ENCODE peak calls at places on chromosome 7, in five cellular contexts. I, T, O, Y and B are unnamed samples.

GRCh38 chr7:87111877-87112276 is 40.4 kb upstream of the DMTF1 start:
- DNase-seq in I (no peak), T (no peak), O (no peak), Y (no peak), B (no peak)

GRCh38 chr7:99473315-99473596 is 566 bp downstream of the ZNF789 start:
- DNase-seq in I (peak; percentile 81), T (no peak), O (peak; percentile 37), Y (no peak), B (no peak)

GRCh38 chr7:54985405-54986360 is 33.1 kb upstream of the EGFR start:
- DNase-seq in I (peak; percentile 39), T (no peak), O (no peak), Y (no peak), B (no peak)

GRCh38 chr7:112540839-112541577 is 60.2 kb downstream of the LSMEM1 start:
- DNase-seq in I (no peak), T (no peak), O (no peak), Y (no peak), B (no peak)

GRCh38 chr7:54477083-54477482 is 65.1 kb upstream of the VSTM2A start:
- DNase-seq in I (no peak), T (no peak), O (peak; percentile 13), Y (no peak), B (no peak)

GRCh38 chr7:55251911-55252310 is 113.2 kb upstream of the LANCL2 start:
- DNase-seq in I (no peak), T (no peak), O (no peak), Y (no peak), B (no peak)

GRCh38 chr7:40824461-40824860 is 689.7 kb downstream of the SUGCT start:
- DNase-seq in I (no peak), T (no peak), O (no peak), Y (no peak), B (no peak)

GRCh38 chr7:108376206-108376605 is 80.0 kb downstream of the NRCAM start:
- DNase-seq in I (no peak), T (no peak), O (no peak), Y (no peak), B (no peak)

GRCh38 chr7:98418636-98419315 is 17.9 kb upstream of the BAIAP2L1 start:
- DNase-seq in I (peak; percentile 95), T (peak; percentile 32), O (no peak), Y (no peak), B (no peak)

GRCh38 chr7:12089951-12090756 is 120.9 kb upstream of the TMEM106B start:
- DNase-seq in I (peak; percentile 6), T (no peak), O (no peak), Y (no peak), B (no peak)

GRCh38 chr7:3733541-3734140 is 432.6 kb downstream of the SDK1 start:
- DNase-seq in I (no peak), T (no peak), O (no peak), Y (no peak), B (no peak)

GRCh38 chr7:98855610-98856009 is 14.2 kb downstream of the TMEM130 start:
- DNase-seq in I (no peak), T (no peak), O (no peak), Y (no peak), B (no peak)

GRCh38 chr7:73612598-73613269 is 11.6 kb downstream of the MLXIPL start:
- DNase-seq in I (peak; percentile 48), T (no peak), O (no peak), Y (no peak), B (no peak)

GRCh38 chr7:127865466-127865865 is 165.8 kb downstream of the LRRC4 start:
- DNase-seq in I (peak; percentile 80), T (no peak), O (peak; percentile 68), Y (no peak), B (no peak)

GRCh38 chr7:140899883-140900282 is 24.8 kb downstream of the BRAF start:
- DNase-seq in I (peak; percentile 8), T (no peak), O (no peak), Y (no peak), B (no peak)

GRCh38 chr7:156580036-156580435 is 60.5 kb upstream of the RNF32 start:
- DNase-seq in I (no peak), T (no peak), O (no peak), Y (no peak), B (no peak)

GRCh38 chr7:130649004-130649790 is 19.4 kb downstream of the COPG2 start:
- DNase-seq in I (peak; percentile 44), T (no peak), O (no peak), Y (no peak), B (no peak)

GRCh38 chr7:27435461-27435860 is 192.9 kb downstream of the EVX1 start:
- DNase-seq in I (peak; percentile 6), T (no peak), O (no peak), Y (no peak), B (no peak)

GRCh38 chr7:10121641-10122040 is 852.0 kb upstream of the PHF14 start:
- DNase-seq in I (no peak), T (no peak), O (no peak), Y (no peak), B (no peak)

GRCh38 chr7:143405158-143405557 is 3.5 kb downstream of the EPHA1 start:
- DNase-seq in I (peak; percentile 41), T (no peak), O (no peak), Y (no peak), B (no peak)

GRCh38 chr7:142500364-142500763 is 242.5 kb upstream of the PRSS58 start:
- DNase-seq in I (no peak), T (no peak), O (no peak), Y (no peak), B (no peak)

GRCh38 chr7:151138541-151138910 is 29.0 kb downstream of the GBX1 start:
- DNase-seq in I (no peak), T (no peak), O (no peak), Y (no peak), B (no peak)

GRCh38 chr7:142488842-142489241 is 231.0 kb upstream of the PRSS58 start:
- DNase-seq in I (no peak), T (no peak), O (no peak), Y (no peak), B (no peak)

GRCh38 chr7:100087055-100087750 is 1.6 kb upstream of the COPS6 start:
- DNase-seq in I (peak; percentile 98), T (no peak), O (no peak), Y (no peak), B (no peak)

GRCh38 chr7:102193806-102194205 is 92.9 kb upstream of the SH2B2 start:
- DNase-seq in I (peak; percentile 48), T (no peak), O (no peak), Y (no peak), B (no peak)

GRCh38 chr7:55787796-55788195 is 74.8 kb downstream of the SEPTIN14 start:
- DNase-seq in I (no peak), T (no peak), O (no peak), Y (no peak), B (no peak)

GRCh38 chr7:11161499-11161898 is 187.8 kb downstream of the PHF14 start:
- DNase-seq in I (no peak), T (no peak), O (no peak), Y (no peak), B (no peak)

GRCh38 chr7:128347573-128348147 is 4.0 kb upstream of the RBM28 start:
- DNase-seq in I (peak; percentile 71), T (no peak), O (peak; percentile 42), Y (peak; percentile 63), B (no peak)

GRCh38 chr7:55205124-55205955 is 159.8 kb upstream of the LANCL2 start:
- DNase-seq in I (no peak), T (no peak), O (no peak), Y (no peak), B (no peak)

GRCh38 chr7:162583-163297 is 29.6 kb upstream of the FAM20C start:
- DNase-seq in I (no peak), T (peak; percentile 45), O (no peak), Y (peak; percentile 15), B (no peak)

GRCh38 chr7:161786-162185 is 30.6 kb upstream of the FAM20C start:
- DNase-seq in I (no peak), T (peak; percentile 69), O (no peak), Y (no peak), B (no peak)

GRCh38 chr7:163298-163695 is 29.1 kb upstream of the FAM20C start:
- DNase-seq in I (no peak), T (peak; percentile 66), O (no peak), Y (no peak), B (no peak)

GRCh38 chr7:159370-160270 is 32.8 kb upstream of the FAM20C start:
- DNase-seq in I (no peak), T (peak; percentile 76), O (peak; percentile 7), Y (peak; percentile 43), B (no peak)

GRCh38 chr7:160958-161725 is 31.2 kb upstream of the FAM20C start:
- DNase-seq in I (no peak), T (peak; percentile 58), O (no peak), Y (peak; percentile 28), B (no peak)
- H3K4me1 ChIP-seq in I (peaks cover 10% of the 10 kb centered on the region), T (no peaks in the 10 kb centered on the region), O (no peaks in the 10 kb centered on the region), Y (no peaks in the 10 kb centered on the region), B (no peaks in the 10 kb centered on the region)

GRCh38 chr7:47690902-47691558 is 109.1 kb upstream of the TNS3 start:
- DNase-seq in I (peak; percentile 56), T (no peak), O (no peak), Y (no peak), B (no peak)
- H3K27ac ChIP-seq in I (no peak overlapping the region), T (peak overlapping the region; percentile 32), O (no peak overlapping the region), Y (no peak overlapping the region), B (no peak overlapping the region)

GRCh38 chr7:6529643-6530042 is 21.6 kb downstream of the GRID2IP start:
- DNase-seq in I (no peak), T (no peak), O (no peak), Y (no peak), B (no peak)

GRCh38 chr7:6533893-6534804 is 17.1 kb downstream of the GRID2IP start:
- DNase-seq in I (no peak), T (no peak), O (peak; percentile 14), Y (no peak), B (no peak)

GRCh38 chr7:6530626-6531491 is 20.4 kb downstream of the GRID2IP start:
- DNase-seq in I (no peak), T (peak; percentile 87), O (peak; percentile 29), Y (peak; percentile 74), B (no peak)

GRCh38 chr7:6532516-6532915 is 18.7 kb downstream of the GRID2IP start:
- DNase-seq in I (no peak), T (no peak), O (no peak), Y (no peak), B (no peak)

DNA sequence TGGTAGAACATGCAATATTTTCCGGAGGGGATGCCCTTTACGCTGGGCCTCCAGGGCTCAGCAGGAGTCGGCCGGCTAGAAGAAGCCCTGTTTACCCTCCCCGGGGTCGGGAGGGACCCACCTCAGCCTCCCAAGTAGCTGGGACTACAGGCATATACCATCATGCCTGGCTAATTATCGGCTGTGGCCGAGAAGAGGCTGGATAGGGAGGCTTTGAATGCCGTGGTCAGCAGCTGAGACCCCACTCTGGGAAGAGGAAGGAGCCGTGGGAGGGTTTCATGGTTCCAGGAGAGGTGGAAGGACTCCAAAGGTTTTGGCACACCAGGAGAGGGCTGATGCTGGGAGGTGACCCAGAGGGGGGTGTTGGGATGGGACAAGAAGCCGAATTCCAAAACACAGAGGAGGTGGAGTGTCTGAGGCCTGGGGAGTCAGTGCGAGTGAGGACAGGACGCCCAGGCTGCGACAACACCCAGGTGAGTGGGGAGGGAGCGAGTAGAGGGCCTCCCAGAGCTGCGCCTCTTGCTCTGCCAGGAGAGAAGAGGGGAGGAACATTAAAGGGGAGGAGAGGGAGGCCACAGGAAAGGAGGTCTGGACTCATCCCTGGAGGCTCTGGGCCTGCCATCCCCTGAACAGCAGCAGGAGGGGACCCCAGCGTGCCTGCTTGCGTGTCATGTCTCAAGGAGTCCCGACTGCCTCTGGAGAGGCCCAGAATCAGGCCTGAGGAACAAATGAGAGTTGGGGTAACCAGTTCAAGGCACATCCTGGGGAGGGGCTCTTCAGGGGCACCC is 19.6 kb downstream of the GRID2IP start:
- DNase-seq in I (no peak), T (no peak), O (no peak), Y (no peak), B (no peak)
- H3K4me3 ChIP-seq in I (peak overlapping the region; percentile 49), T (no peak overlapping the region), O (peak overlapping the region; percentile 62), Y (no peak overlapping the region), B (no peak overlapping the region)

GRCh38 chr7:1537631-1538412 is 7.3 kb downstream of the MAFK start:
- DNase-seq in I (peak; percentile 99), T (peak; percentile 78), O (no peak), Y (no peak), B (no peak)
- H3K4me1 ChIP-seq in I (peaks cover 13% of the 10 kb centered on the region), T (peaks cover 15% of the 10 kb centered on the region), O (no peaks in the 10 kb centered on the region), Y (peaks cover 14% of the 10 kb centered on the region), B (peaks cover 47% of the 10 kb centered on the region)